ENCODE peak calls at places on chromosomes 7 and 10, in eight cellular contexts. B is Caco-2, D is cardiac muscle cell, W is heart right ventricle, R is K562, T is body of pancreas, A is spleen, V is adipocyte. Z is an unnamed sample. For H3K36me3, the result is how much of the 10 kb centered on the place peaks cover.

GRCh38 chr10:12668634-12669033 is 319.3 kb downstream of the CAMK1D start:
- DNase-seq in B (no peak), D (no peak), W (no peak), R (no peak), T (no peak), A (no peak), V (no peak), Z (no peak)

GRCh38 chr7:40298421-40298820 is 163.6 kb downstream of the SUGCT start:
- DNase-seq in B (no peak), D (no peak), W (no peak), R (no peak), T (no peak), A (no peak), V (peak), Z (no peak)

GRCh38 chr7:128887169-128888038 is 23.1 kb downstream of the KCP start:
- DNase-seq in B (no peak), D (no peak), W (no peak), R (no peak), T (no peak), A (no peak), V (no peak), Z (no peak)

GRCh38 chr7:122155566-122155965 is 11.5 kb upstream of the AASS start:
- DNase-seq in B (no peak), D (no peak), W (no peak), R (no peak), T (no peak), A (no peak), V (peak), Z (no peak)

GRCh38 chr10:93554760-93555432 is 11.6 kb upstream of the FFAR4 start:
- DNase-seq in B (peak), D (peak), W (peak), R (peak), T (peak), A (no peak), V (peak), Z (no peak)

GRCh38 chr10:73044378-73045285 is 52.0 kb downstream of the P4HA1 start:
- DNase-seq in B (no peak), D (no peak), W (no peak), R (no peak), T (no peak), A (no peak), V (peak), Z (no peak)

GRCh38 chr10:538895-539294 is 150.6 kb downstream of the DIP2C start:
- DNase-seq in B (no peak), D (no peak), W (no peak), R (no peak), T (no peak), A (no peak), V (no peak), Z (no peak)

GRCh38 chr7:149495785-149496641 is 1.6 kb downstream of the ZNF746 start:
- DNase-seq in B (no peak), D (peak), W (peak), R (peak), T (peak), A (no peak), V (peak), Z (no peak)

GRCh38 chr7:47266131-47266706 is 315.7 kb downstream of the TNS3 start:
- DNase-seq in B (peak), D (peak), W (peak), R (peak), T (peak), A (peak), V (peak), Z (no peak)

GRCh38 chr7:157279973-157280841 is 56.6 kb upstream of the DNAJB6 start:
- DNase-seq in B (peak), D (no peak), W (no peak), R (no peak), T (no peak), A (peak), V (no peak), Z (no peak)

GRCh38 chr7:78148166-78148894 is 349.8 kb downstream of the PHTF2 start:
- DNase-seq in B (no peak), D (no peak), W (no peak), R (no peak), T (no peak), A (no peak), V (peak), Z (no peak)

GRCh38 chr7:100124301-100125229 is 2.2 kb upstream of the MBLAC1 start:
- DNase-seq in B (no peak), D (no peak), W (no peak), R (peak), T (no peak), A (no peak), V (no peak), Z (no peak)

GRCh38 chr7:39616138-39616537 is 7.2 kb upstream of the RALA start:
- DNase-seq in B (no peak), D (no peak), W (no peak), R (no peak), T (no peak), A (no peak), V (no peak), Z (no peak)

GRCh38 chr10:104337527-104337984 is 709 bp downstream of the ITPRIP start:
- DNase-seq in B (peak), D (no peak), W (no peak), R (peak), T (no peak), A (peak), V (peak), Z (no peak)

GRCh38 chr10:131747791-131748190 is 153.0 kb upstream of the PPP2R2D start:
- DNase-seq in B (no peak), D (no peak), W (no peak), R (no peak), T (no peak), A (no peak), V (no peak), Z (no peak)

GRCh38 chr10:27658788-27659187 is 86.8 kb downstream of the MKX start:
- DNase-seq in B (no peak), D (no peak), W (no peak), R (no peak), T (no peak), A (no peak), V (peak), Z (no peak)

GRCh38 chr10:31620236-31621151 is 301.5 kb downstream of the ZEB1 start:
- DNase-seq in B (no peak), D (peak), W (peak), R (peak), T (no peak), A (peak), V (no peak), Z (no peak)

GRCh38 chr7:27204851-27205322 is 5.0 kb upstream of the HOXA13 start:
- DNase-seq in B (no peak), D (no peak), W (no peak), R (no peak), T (no peak), A (peak), V (no peak), Z (no peak)

GRCh38 chr7:101696-102376 is 90.5 kb upstream of the FAM20C start:
- DNase-seq in B (no peak), D (no peak), W (no peak), R (no peak), T (peak), A (peak), V (peak), Z (no peak)

GRCh38 chr7:32357535-32358277 is 132.5 kb downstream of the LSM5 start:
- DNase-seq in B (no peak), D (no peak), W (no peak), R (no peak), T (no peak), A (no peak), V (no peak), Z (no peak)

GRCh38 chr10:12587408-12587807 is 238.1 kb downstream of the CAMK1D start:
- DNase-seq in B (no peak), D (no peak), W (no peak), R (no peak), T (no peak), A (no peak), V (no peak), Z (no peak)

GRCh38 chr7:74464931-74465906 is 11.5 kb downstream of the GTF2IRD1 start:
- DNase-seq in B (peak), D (no peak), W (no peak), R (no peak), T (no peak), A (no peak), V (no peak), Z (no peak)

GRCh38 chr7:74461970-74462706 is 8.4 kb downstream of the GTF2IRD1 start:
- DNase-seq in B (no peak), D (no peak), W (no peak), R (no peak), T (no peak), A (no peak), V (no peak), Z (no peak)

GRCh38 chr7:74467876-74468275 is 14.2 kb downstream of the GTF2IRD1 start:
- DNase-seq in B (no peak), D (no peak), W (no peak), R (no peak), T (no peak), A (no peak), V (no peak), Z (no peak)

GRCh38 chr7:74462707-74463100 is 9.0 kb downstream of the GTF2IRD1 start:
- DNase-seq in B (no peak), D (no peak), W (no peak), R (no peak), T (no peak), A (no peak), V (no peak), Z (no peak)

GRCh38 chr7:74466196-74466813 is 12.6 kb downstream of the GTF2IRD1 start:
- DNase-seq in B (no peak), D (no peak), W (peak), R (no peak), T (no peak), A (no peak), V (no peak), Z (no peak)
- H3K36me3 ChIP-seq in B (under half), D (under half), W (under half), R (under half), T (under half), A (under half), V (under half), Z (under half)

DNA sequence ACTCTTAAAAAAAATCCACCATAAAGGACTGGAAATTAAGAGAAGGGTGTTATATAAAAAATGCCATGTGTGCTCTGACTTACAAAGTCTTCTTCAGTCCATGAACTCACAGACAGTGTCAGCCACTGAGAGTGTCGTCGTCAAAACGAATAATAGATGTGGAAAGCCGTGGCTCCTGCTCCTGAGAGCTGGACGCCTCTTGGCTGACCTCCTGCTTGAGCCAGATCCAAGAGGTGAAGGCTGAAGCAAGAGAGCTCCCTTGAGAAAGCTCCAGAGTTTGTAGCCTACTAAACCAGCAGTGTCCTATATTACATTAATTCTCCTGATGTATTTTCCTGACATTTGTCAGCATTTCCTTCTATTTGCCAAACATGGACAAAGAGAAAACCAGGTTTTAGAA is 234.3 kb upstream of the C7orf33 start:
- DNase-seq in B (no peak), D (no peak), W (peak), R (no peak), T (no peak), A (no peak), V (no peak), Z (no peak)
- H3K36me3 ChIP-seq in B (under half), D (under half), W (under half), R (under half), T (under half), A (under half), V (under half), Z (under half)

GRCh38 chr10:32906595-32906994 is 51.4 kb downstream of the ITGB1 start:
- DNase-seq in B (no peak), D (no peak), W (no peak), R (no peak), T (no peak), A (no peak), V (no peak), Z (no peak)

GRCh38 chr10:32911285-32912016 is 46.6 kb downstream of the ITGB1 start:
- DNase-seq in B (no peak), D (no peak), W (no peak), R (no peak), T (no peak), A (no peak), V (no peak), Z (no peak)

GRCh38 chr10:32905466-32905865 is 52.6 kb downstream of the ITGB1 start:
- DNase-seq in B (no peak), D (no peak), W (no peak), R (no peak), T (no peak), A (no peak), V (no peak), Z (no peak)

GRCh38 chr10:32909461-32909860 is 48.6 kb downstream of the ITGB1 start:
- DNase-seq in B (no peak), D (no peak), W (no peak), R (no peak), T (no peak), A (no peak), V (peak), Z (no peak)
- H3K36me3 ChIP-seq in B (under half), D (half or more), W (half or more), R (half or more), T (under half), A (half or more), V (half or more), Z (under half)

GRCh38 chr7:74400420-74401136 is 53.1 kb upstream of the GTF2IRD1 start:
- DNase-seq in B (no peak), D (no peak), W (no peak), R (no peak), T (no peak), A (no peak), V (no peak), Z (no peak)

GRCh38 chr7:74398426-74398825 is 55.3 kb upstream of the GTF2IRD1 start:
- DNase-seq in B (no peak), D (no peak), W (no peak), R (no peak), T (no peak), A (no peak), V (no peak), Z (no peak)

GRCh38 chr7:74403521-74404387 is 50.0 kb upstream of the GTF2IRD1 start:
- DNase-seq in B (no peak), D (no peak), W (no peak), R (no peak), T (no peak), A (no peak), V (no peak), Z (no peak)

GRCh38 chr7:74399006-74399405 is 54.7 kb upstream of the GTF2IRD1 start:
- DNase-seq in B (no peak), D (no peak), W (no peak), R (no peak), T (no peak), A (no peak), V (no peak), Z (no peak)

DNA sequence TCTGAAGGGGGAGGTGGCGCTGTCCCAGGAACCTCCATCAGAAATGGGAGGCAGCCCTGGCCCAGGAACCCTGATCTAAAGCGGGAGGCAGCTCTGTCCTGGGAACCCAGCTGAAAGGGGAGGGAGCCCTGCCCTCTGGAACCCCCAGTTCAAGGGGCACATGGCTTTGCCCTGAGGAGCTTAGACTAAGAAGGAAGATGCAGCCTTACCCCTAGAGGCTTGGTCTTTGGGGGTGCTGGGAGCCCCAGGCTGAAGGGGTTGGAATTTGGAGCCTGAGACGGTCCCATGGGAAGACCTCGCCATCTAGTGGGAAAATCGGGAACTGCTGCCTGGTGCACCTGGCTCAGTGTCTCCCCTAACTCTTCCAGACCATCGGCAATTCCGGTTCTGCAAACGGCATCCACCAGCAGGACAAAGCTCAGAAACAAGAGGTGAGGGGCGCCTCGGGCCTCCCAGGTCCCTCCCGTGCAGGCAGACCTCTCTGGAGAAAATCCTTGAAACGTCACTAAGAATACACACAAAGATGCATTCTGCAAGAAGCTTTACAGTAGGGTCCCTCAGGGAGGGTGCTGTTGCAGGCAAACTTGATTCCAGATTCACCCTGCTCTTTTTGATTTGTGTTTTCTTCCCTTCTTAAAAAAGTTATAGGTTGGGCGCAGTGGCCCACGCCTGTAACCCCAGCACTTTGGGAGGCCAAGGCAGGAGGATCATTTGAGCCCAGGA is 52.4 kb upstream of the GTF2IRD1 start:
- DNase-seq in B (peak), D (peak), W (peak), R (peak), T (peak), A (peak), V (peak), Z (peak)
- H3K36me3 ChIP-seq in B (under half), D (under half), W (under half), R (under half), T (under half), A (half or more), V (under half), Z (under half)

GRCh38 chr7:4714767-4715384 is 32.8 kb downstream of the FOXK1 start:
- DNase-seq in B (no peak), D (no peak), W (no peak), R (no peak), T (no peak), A (no peak), V (no peak), Z (no peak)

GRCh38 chr7:4715385-4715770 is 33.3 kb downstream of the FOXK1 start:
- DNase-seq in B (no peak), D (peak), W (peak), R (no peak), T (no peak), A (peak), V (peak), Z (no peak)

GRCh38 chr7:4712371-4713182 is 30.5 kb downstream of the FOXK1 start:
- DNase-seq in B (no peak), D (no peak), W (no peak), R (peak), T (no peak), A (no peak), V (peak), Z (no peak)

GRCh38 chr7:4713183-4713784 is 31.2 kb downstream of the FOXK1 start:
- DNase-seq in B (no peak), D (no peak), W (no peak), R (peak), T (no peak), A (no peak), V (peak), Z (no peak)

GRCh38 chr7:4714161-4714700 is 32.1 kb downstream of the FOXK1 start:
- DNase-seq in B (no peak), D (no peak), W (no peak), R (no peak), T (no peak), A (no peak), V (no peak), Z (no peak)
- H3K36me3 ChIP-seq in B (under half), D (under half), W (under half), R (under half), T (under half), A (under half), V (under half), Z (under half)

GRCh38 chr10:14667270-14667669 is 107.4 kb downstream of the FAM107B start:
- DNase-seq in B (no peak), D (no peak), W (no peak), R (no peak), T (no peak), A (no peak), V (no peak), Z (no peak)
- H3K36me3 ChIP-seq in B (under half), D (under half), W (under half), R (under half), T (under half), A (under half), V (under half), Z (under half)

DNA sequence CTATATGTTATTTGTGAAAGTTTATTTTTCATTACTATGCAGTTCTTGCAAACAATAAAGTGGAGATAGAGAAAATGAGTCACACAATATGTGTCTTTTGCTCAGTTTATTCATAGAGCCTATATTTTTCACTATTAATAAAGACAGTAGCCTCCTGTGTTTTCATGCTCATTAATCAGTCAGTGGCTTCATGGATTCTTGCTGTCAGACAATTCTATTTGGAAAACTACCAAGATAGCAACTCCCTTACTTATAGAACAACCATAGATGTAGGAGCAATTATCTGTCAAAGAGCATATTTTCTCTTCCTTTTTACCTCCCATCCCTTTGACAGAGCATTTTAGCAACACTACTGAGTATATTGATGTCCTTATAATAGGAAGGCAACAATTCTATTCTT is 132.7 kb upstream of the CALCR start:
- DNase-seq in B (no peak), D (no peak), W (no peak), R (no peak), T (no peak), A (no peak), V (no peak), Z (no peak)
- H3K36me3 ChIP-seq in B (under half), D (under half), W (under half), R (under half), T (under half), A (under half), V (under half), Z (under half)